ENCODE peak calls at places on chromosomes 2 and 18, in six cellular contexts. E is A549, F is transverse colon, S is K562, C is tibial nerve, Z is ovary. W is an unnamed sample.

GRCh38 chr18:8703781-8704301 is 1.5 kb upstream of the MTCL1 start:
- DNase-seq in E (no peak), F (no peak), S (no peak), C (no peak), Z (no peak), W (no peak)

GRCh38 chr2:122808286-122808969 is 1053.0 kb downstream of the TSN start:
- DNase-seq in F (no peak), C (no peak), E (no peak), S (no peak), Z (no peak), W (no peak)

GRCh38 chr2:158984554-158985207 is 16.2 kb downstream of the TANC1 start:
- DNase-seq in E (no peak), Z (no peak), S (no peak), F (no peak), C (no peak), W (no peak)

GRCh38 chr2:66846887-66847286 is 412.0 kb downstream of the MEIS1 start:
- DNase-seq in F (no peak), S (no peak), Z (no peak), E (no peak), C (no peak), W (no peak)

GRCh38 chr2:84292545-84292944 is 166.5 kb downstream of the SUCLG1 start:
- DNase-seq in F (no peak), E (no peak), Z (no peak), S (no peak), C (no peak), W (no peak)

GRCh38 chr2:163155279-163155883 is 316.8 kb upstream of the KCNH7 start:
- DNase-seq in E (peak), S (peak), C (peak), Z (no peak), F (no peak), W (no peak)

GRCh38 chr2:180742809-180743208 is 237.6 kb upstream of the UBE2E3 start:
- DNase-seq in Z (no peak), C (no peak), E (peak), S (no peak), F (no peak), W (no peak)

GRCh38 chr2:97664636-97664970 is 759 bp upstream of the ACTR1B start:
- DNase-seq in S (no peak), C (no peak), E (no peak), Z (no peak), F (peak), W (no peak)

GRCh38 chr2:215728504-215729065 is 284.8 kb downstream of the MREG start:
- DNase-seq in E (no peak), C (peak), F (no peak), S (no peak), Z (no peak), W (no peak)

GRCh38 chr18:332721-333513 is 65.1 kb upstream of the THOC1 start:
- DNase-seq in S (no peak), F (peak), E (no peak), C (peak), Z (peak), W (no peak)

GRCh38 chr2:26700078-26700477 is 7.6 kb downstream of the KCNK3 start:
- DNase-seq in F (no peak), C (no peak), E (no peak), S (no peak), Z (no peak), W (no peak)

GRCh38 chr2:42673989-42674564 is 89.9 kb downstream of the OXER1 start:
- DNase-seq in Z (no peak), C (no peak), F (no peak), E (no peak), S (no peak), W (no peak)

GRCh38 chr18:46672062-46672970 is 15.3 kb upstream of the LOXHD1 start:
- DNase-seq in F (no peak), E (no peak), C (no peak), Z (no peak), S (no peak), W (no peak)

GRCh38 chr2:183490930-183491329 is 366.7 kb downstream of the NUP35 start:
- DNase-seq in S (no peak), E (no peak), C (no peak), Z (no peak), F (no peak), W (no peak)

GRCh38 chr2:9793156-9793917 is 49.9 kb upstream of the TAF1B start:
- DNase-seq in Z (no peak), F (no peak), E (no peak), C (no peak), S (no peak), W (no peak)

GRCh38 chr2:62304429-62305417 is 108.8 kb downstream of the B3GNT2 start:
- DNase-seq in E (no peak), F (peak), Z (peak), S (peak), C (no peak), W (peak)

GRCh38 chr2:144530596-144530995 is 10.7 kb upstream of the ZEB2 start:
- DNase-seq in S (no peak), F (no peak), C (no peak), Z (no peak), E (no peak), W (no peak)

GRCh38 chr2:75518638-75519465 is 41.9 kb downstream of the EVA1A start:
- DNase-seq in F (no peak), S (no peak), E (no peak), Z (no peak), C (no peak), W (no peak)

GRCh38 chr18:79402977-79403722 is 7.4 kb downstream of the NFATC1 start:
- DNase-seq in F (peak), E (no peak), S (no peak), Z (peak), C (peak), W (peak)

GRCh38 chr2:113760400-113760799 is 4.0 kb upstream of the SLC35F5 start:
- DNase-seq in F (no peak), S (no peak), E (no peak), C (no peak), Z (no peak), W (no peak)

GRCh38 chr2:213733893-213734292 is 449.6 kb downstream of the SPAG16 start:
- DNase-seq in Z (no peak), E (no peak), S (no peak), F (no peak), C (no peak), W (no peak)

GRCh38 chr18:5285326-5285725 is 10.2 kb downstream of the ZBTB14 start:
- DNase-seq in Z (no peak), F (no peak), S (no peak), C (no peak), E (no peak), W (no peak)

GRCh38 chr2:44962176-44962695 is 20.7 kb downstream of the SIX3 start:
- DNase-seq in Z (no peak), S (no peak), F (no peak), E (no peak), C (no peak), W (no peak)

GRCh38 chr18:21740724-21741510 is at the start of gene MIB1:
- DNase-seq in F (peak), E (peak), S (peak), Z (peak), C (peak), W (peak)

GRCh38 chr2:204274991-204275390 is 270.3 kb upstream of the PARD3B start:
- DNase-seq in F (no peak), C (no peak), S (no peak), Z (no peak), E (no peak), W (no peak)

GRCh38 chr2:163265562-163265961 is 427.0 kb upstream of the KCNH7 start:
- DNase-seq in Z (no peak), E (no peak), F (no peak), C (no peak), S (no peak), W (no peak)

GRCh38 chr2:217095511-217096205 is 235.8 kb upstream of the TNP1 start:
- DNase-seq in C (no peak), E (no peak), Z (no peak), S (no peak), F (no peak), W (no peak)

GRCh38 chr18:46915800-46916550 is 1.3 kb downstream of the PIAS2 start:
- DNase-seq in S (no peak), Z (no peak), F (no peak), C (no peak), E (no peak), W (no peak)

GRCh38 chr2:45938649-45939511 is 287.4 kb downstream of the PRKCE start:
- DNase-seq in S (no peak), Z (peak), E (peak), F (peak), C (peak), W (peak)

GRCh38 chr2:5798083-5798482 is 105.9 kb downstream of the SOX11 start:
- DNase-seq in S (no peak), E (no peak), C (no peak), F (no peak), Z (no peak), W (no peak)

GRCh38 chr18:37578182-37578678 is 12.6 kb upstream of the CELF4 start:
- DNase-seq in Z (no peak), E (no peak), S (no peak), C (no peak), F (no peak), W (no peak)

GRCh38 chr2:174607584-174607983 is 10.0 kb upstream of the WIPF1 start:
- DNase-seq in F (no peak), Z (no peak), S (no peak), C (no peak), E (no peak), W (no peak)

GRCh38 chr2:174605687-174606086 is 8.1 kb upstream of the WIPF1 start:
- DNase-seq in S (no peak), Z (no peak), E (peak), C (no peak), F (no peak), W (no peak)

GRCh38 chr2:174608866-174609214 is 11.2 kb upstream of the WIPF1 start:
- DNase-seq in C (no peak), S (no peak), Z (no peak), F (no peak), E (no peak), W (no peak)

GRCh38 chr2:174607989-174608865 is 10.6 kb upstream of the WIPF1 start:
- DNase-seq in C (no peak), F (no peak), Z (no peak), S (no peak), E (no peak), W (no peak)

DNA sequence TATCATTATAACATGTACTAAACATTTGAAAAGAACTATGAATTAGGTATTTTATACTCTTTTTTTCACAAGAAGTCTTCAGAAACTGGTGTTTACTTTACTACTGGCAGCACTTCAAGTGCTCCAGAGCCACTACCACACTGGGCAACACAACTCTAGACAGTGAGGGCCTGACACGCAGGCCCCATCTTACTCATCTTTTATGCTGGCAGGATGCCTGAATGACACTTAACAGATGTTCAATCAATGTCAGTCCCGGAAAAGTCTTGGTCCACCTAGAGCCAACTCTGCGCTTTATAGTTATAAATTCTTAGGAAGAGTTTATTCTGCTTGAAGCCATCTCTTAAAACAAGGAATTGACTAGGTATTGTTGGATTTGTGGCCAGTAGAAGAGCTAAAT is 8.7 kb upstream of the WIPF1 start:
- DNase-seq in E (peak), F (no peak), C (peak), S (no peak), Z (no peak), W (no peak)
- TF ChIP-seq EP300 in E (no peak), F (no peak), C (peak), S (no peak), Z (no peak), W (no peak)

GRCh38 chr2:229783108-229783721 is 68.9 kb upstream of the DNER start:
- DNase-seq in F (no peak), Z (no peak), S (no peak), C (no peak), E (no peak), W (no peak)

GRCh38 chr2:229777716-229778115 is 63.4 kb upstream of the DNER start:
- DNase-seq in S (no peak), F (no peak), E (no peak), Z (no peak), C (no peak), W (no peak)

GRCh38 chr2:229780856-229781773 is 66.8 kb upstream of the DNER start:
- DNase-seq in E (peak), F (no peak), Z (no peak), S (peak), C (no peak), W (no peak)

GRCh38 chr2:229775614-229776313 is 61.4 kb upstream of the DNER start:
- DNase-seq in S (no peak), C (no peak), Z (no peak), F (no peak), E (no peak), W (no peak)

GRCh38 chr2:229779650-229780049 is 65.3 kb upstream of the DNER start:
- DNase-seq in C (no peak), Z (no peak), F (no peak), S (no peak), E (no peak), W (no peak)
- TF ChIP-seq EP300 in C (no peak), Z (no peak), F (no peak), S (no peak), E (no peak), W (no peak)

GRCh38 chr18:58241026-58241679 is 197.1 kb downstream of the NEDD4L start:
- DNase-seq in S (no peak), Z (no peak), C (no peak), E (no peak), F (no peak), W (no peak)

GRCh38 chr18:58243401-58243800 is 199.4 kb downstream of the NEDD4L start:
- DNase-seq in Z (no peak), F (no peak), C (no peak), E (no peak), S (no peak), W (no peak)

GRCh38 chr18:58242978-58243377 is 199.0 kb downstream of the NEDD4L start:
- DNase-seq in Z (no peak), C (no peak), S (no peak), F (peak), E (no peak), W (no peak)

GRCh38 chr18:58242435-58242834 is 198.4 kb downstream of the NEDD4L start:
- DNase-seq in F (no peak), Z (no peak), S (no peak), C (no peak), E (no peak), W (no peak)

GRCh38 chr18:58241877-58242276 is 197.9 kb downstream of the NEDD4L start:
- DNase-seq in S (no peak), C (no peak), F (no peak), E (no peak), Z (no peak), W (no peak)
- TF ChIP-seq EP300 in S (no peak), C (no peak), F (no peak), E (no peak), Z (no peak), W (no peak)

DNA sequence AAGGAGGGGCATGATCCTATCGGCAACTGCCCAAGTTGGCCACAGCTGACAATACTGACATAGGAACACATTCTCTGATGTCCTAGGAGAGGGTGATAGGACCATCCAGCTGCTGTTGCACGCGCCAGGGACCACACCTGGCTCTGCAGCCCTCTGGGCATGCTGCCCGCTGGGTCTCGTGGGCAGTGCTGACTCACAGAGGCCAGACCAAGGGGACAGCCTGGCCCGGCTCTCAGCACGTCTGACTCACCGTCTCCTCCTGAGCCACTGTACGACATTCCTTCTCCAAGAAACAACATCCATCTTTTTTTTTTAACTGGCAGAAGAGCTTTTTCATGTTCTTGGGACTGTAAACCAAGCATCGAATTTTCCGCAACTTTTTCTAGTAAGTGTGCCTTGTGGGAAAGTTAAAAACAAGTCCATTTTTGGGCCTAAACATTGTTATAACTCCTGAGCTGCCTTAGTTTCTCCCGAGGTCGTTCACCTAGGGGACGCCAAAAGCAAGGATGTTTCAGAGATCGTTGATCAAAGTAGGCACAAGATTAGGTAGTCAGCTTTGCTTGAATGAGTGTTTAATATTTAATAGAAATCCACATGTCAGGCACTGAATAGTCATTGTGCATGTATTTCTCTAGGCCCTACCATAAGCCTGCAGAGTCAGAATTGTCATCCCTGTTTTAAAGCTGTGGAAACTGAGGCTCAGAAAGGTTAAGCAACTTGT is 100.3 kb downstream of the TTC32 start:
- DNase-seq in C (peak), Z (peak), E (peak), F (peak), S (no peak), W (peak)
- TF ChIP-seq EP300 in C (peak), Z (no peak), E (peak), F (no peak), S (no peak), W (no peak)

GRCh38 chr2:137048455-137048854 is 283.1 kb downstream of the THSD7B start:
- DNase-seq in F (no peak), Z (no peak), C (no peak), E (no peak), S (no peak), W (no peak)
- TF ChIP-seq EP300 in F (no peak), Z (no peak), C (no peak), E (no peak), S (no peak), W (no peak)

W was measured in stomach.